ENCODE peak calls at places on chromosomes 16 and 17, in four cellular contexts. X is HS-5; P is T-helper 2 cell; Y is stimulated activated naive CD8-positive, alpha-beta T cell treated with anti-CD3 and anti-CD28 coated beads, Interleukin-15, Interleukin-2, amounts not matched to agents 100 U/mL and 50 U/mL, for 24 hours. J is an unnamed sample.

GRCh38 chr17:82803606-82804005 is 36.2 kb downstream of the ZNF750 start:
- DNase-seq in Y (no peak), P (no peak), X (no peak), J (no peak)

GRCh38 chr16:4505356-4506153 is 29.4 kb downstream of the HMOX2 start:
- DNase-seq in X (no peak), P (peak), Y (peak), J (no peak)

GRCh38 chr17:19508327-19508867 is 25.3 kb upstream of the SLC47A1 start:
- DNase-seq in P (peak), Y (peak), X (no peak), J (no peak)

GRCh38 chr17:82242977-82243647 is 14.3 kb downstream of the SLC16A3 start:
- DNase-seq in Y (no peak), X (peak), P (no peak), J (no peak)

GRCh38 chr17:75345514-75346167 is 56.4 kb upstream of the SLC25A19 start:
- DNase-seq in P (peak), Y (peak), X (no peak), J (no peak)

GRCh38 chr17:31743767-31744166 is 115.3 kb downstream of the COPRS start:
- DNase-seq in P (no peak), Y (no peak), X (no peak), J (no peak)

GRCh38 chr16:2019919-2020831 is 590 bp downstream of the NPW start:
- DNase-seq in P (no peak), Y (no peak), X (no peak), J (no peak)

GRCh38 chr16:71846443-71846842 is 667 bp downstream of the ATXN1L start:
- DNase-seq in Y (peak), X (no peak), P (no peak), J (no peak)

GRCh38 chr17:38575781-38576180 is 30.0 kb downstream of the SRCIN1 start:
- DNase-seq in X (no peak), Y (no peak), P (no peak), J (peak)

GRCh38 chr16:75380870-75381269 is 52.4 kb downstream of the CFDP1 start:
- DNase-seq in X (peak), P (no peak), Y (no peak), J (no peak)

GRCh38 chr17:31400481-31400950 is 9.0 kb downstream of the RAB11FIP4 start:
- DNase-seq in X (no peak), Y (no peak), P (no peak), J (no peak)

J was measured in foreskin keratinocyte.